ENCODE peak calls at places on chromosomes 2 and 18, in four cellular contexts. One of them, this sample, is unnamed.

GRCh38 chr2:24164416-24164973 is 10.4 kb upstream of the FAM228A start:
- DNase-seq in GM13976: peak
- DNase-seq in astrocyte of the cerebellum: no peak
- DNase-seq in A549: peak
- DNase-seq in this sample: peak

GRCh38 chr2:39216495-39217191 is 27.1 kb downstream of the CDKL4 start:
- DNase-seq in GM13976: peak
- DNase-seq in astrocyte of the cerebellum: no peak
- DNase-seq in A549: no peak
- DNase-seq in this sample: peak

GRCh38 chr2:1742680-1743395 is 1.5 kb downstream of the PXDN start:
- DNase-seq in GM13976: no peak
- DNase-seq in astrocyte of the cerebellum: peak
- DNase-seq in A549: peak
- DNase-seq in this sample: no peak

GRCh38 chr2:38690499-38691420 is 24.8 kb downstream of the GALM start:
- DNase-seq in GM13976: no peak
- DNase-seq in astrocyte of the cerebellum: peak
- DNase-seq in A549: peak
- DNase-seq in this sample: no peak

GRCh38 chr2:33167655-33168245 is 221.0 kb downstream of the LTBP1 start:
- DNase-seq in GM13976: no peak
- DNase-seq in astrocyte of the cerebellum: no peak
- DNase-seq in A549: no peak
- DNase-seq in this sample: no peak

GRCh38 chr2:201275991-201276390 is 15.7 kb downstream of the CASP8 start:
- DNase-seq in GM13976: no peak
- DNase-seq in astrocyte of the cerebellum: no peak
- DNase-seq in A549: no peak
- DNase-seq in this sample: no peak

GRCh38 chr2:177106212-177106611 is 106.4 kb upstream of the HNRNPA3 start:
- DNase-seq in GM13976: peak
- DNase-seq in astrocyte of the cerebellum: no peak
- DNase-seq in A549: peak
- DNase-seq in this sample: no peak

GRCh38 chr2:128444816-128445532 is 126.3 kb upstream of the HS6ST1 start:
- DNase-seq in GM13976: no peak
- DNase-seq in astrocyte of the cerebellum: no peak
- DNase-seq in A549: no peak
- DNase-seq in this sample: no peak

GRCh38 chr2:101616411-101616810 is 81.1 kb upstream of the MAP4K4 start:
- DNase-seq in GM13976: no peak
- DNase-seq in astrocyte of the cerebellum: no peak
- DNase-seq in A549: no peak
- DNase-seq in this sample: no peak

GRCh38 chr2:42888321-42888720 is 95.9 kb upstream of the HAAO start:
- DNase-seq in GM13976: no peak
- DNase-seq in astrocyte of the cerebellum: peak
- DNase-seq in A549: no peak
- DNase-seq in this sample: no peak

GRCh38 chr2:43207553-43208300 is 18.7 kb downstream of the ZFP36L2 start:
- DNase-seq in GM13976: no peak
- DNase-seq in astrocyte of the cerebellum: no peak
- DNase-seq in A549: no peak
- DNase-seq in this sample: no peak

GRCh38 chr2:72222829-72223564 is 75.3 kb upstream of the CYP26B1 start:
- DNase-seq in GM13976: no peak
- DNase-seq in astrocyte of the cerebellum: peak
- DNase-seq in A549: no peak
- DNase-seq in this sample: no peak

GRCh38 chr2:102708847-102709559 is 52.8 kb upstream of the TMEM182 start:
- DNase-seq in GM13976: no peak
- DNase-seq in astrocyte of the cerebellum: peak
- DNase-seq in A549: peak
- DNase-seq in this sample: no peak

GRCh38 chr2:44956841-44957240 is 15.3 kb downstream of the SIX3 start:
- DNase-seq in GM13976: no peak
- DNase-seq in astrocyte of the cerebellum: no peak
- DNase-seq in A549: no peak
- DNase-seq in this sample: no peak

GRCh38 chr18:58578835-58579560 is 49.9 kb downstream of the ALPK2 start:
- DNase-seq in GM13976: no peak
- DNase-seq in astrocyte of the cerebellum: no peak
- DNase-seq in A549: peak
- DNase-seq in this sample: no peak

GRCh38 chr2:70775148-70775547 is 7.1 kb upstream of the ADD2 start:
- DNase-seq in GM13976: no peak
- DNase-seq in astrocyte of the cerebellum: no peak
- DNase-seq in A549: no peak
- DNase-seq in this sample: no peak

GRCh38 chr2:181239400-181239799 is 217.8 kb upstream of the ITGA4 start:
- DNase-seq in GM13976: no peak
- DNase-seq in astrocyte of the cerebellum: no peak
- DNase-seq in A549: no peak
- DNase-seq in this sample: no peak

GRCh38 chr18:68991281-68991680 is 193.4 kb downstream of the CCDC102B start:
- DNase-seq in GM13976: peak
- DNase-seq in astrocyte of the cerebellum: peak
- DNase-seq in A549: no peak
- DNase-seq in this sample: no peak

GRCh38 chr2:46999857-47000678 is 84.5 kb upstream of the MCFD2 start:
- DNase-seq in GM13976: no peak
- DNase-seq in astrocyte of the cerebellum: no peak
- DNase-seq in A549: no peak
- DNase-seq in this sample: no peak

GRCh38 chr2:128092656-128093055 is 1.7 kb downstream of the UGGT1 start:
- DNase-seq in GM13976: no peak
- DNase-seq in astrocyte of the cerebellum: no peak
- DNase-seq in A549: no peak
- DNase-seq in this sample: no peak

GRCh38 chr2:228446732-228447131 is 265.2 kb upstream of the SPHKAP start:
- DNase-seq in GM13976: no peak
- DNase-seq in astrocyte of the cerebellum: no peak
- DNase-seq in A549: no peak
- DNase-seq in this sample: no peak

GRCh38 chr2:150259746-150260145 is 227.7 kb downstream of the RND3 start:
- DNase-seq in GM13976: no peak
- DNase-seq in astrocyte of the cerebellum: peak
- DNase-seq in A549: no peak
- DNase-seq in this sample: no peak

GRCh38 chr2:29073913-29074312 is 410 bp downstream of the PCARE start:
- DNase-seq in GM13976: no peak
- DNase-seq in astrocyte of the cerebellum: no peak
- DNase-seq in A549: no peak
- DNase-seq in this sample: no peak

GRCh38 chr2:108267117-108267516 is 21.6 kb upstream of the SULT1C2 start:
- DNase-seq in GM13976: no peak
- DNase-seq in astrocyte of the cerebellum: no peak
- DNase-seq in A549: no peak
- DNase-seq in this sample: no peak

GRCh38 chr18:10230072-10230471 is 224.4 kb upstream of the APCDD1 start:
- DNase-seq in GM13976: no peak
- DNase-seq in astrocyte of the cerebellum: no peak
- DNase-seq in A549: no peak
- DNase-seq in this sample: no peak

GRCh38 chr2:71759056-71759455 is 305.7 kb downstream of the DYSF start:
- DNase-seq in GM13976: no peak
- DNase-seq in astrocyte of the cerebellum: no peak
- DNase-seq in A549: no peak
- DNase-seq in this sample: no peak

GRCh38 chr2:133641497-133641896 is 73.2 kb upstream of the NCKAP5 start:
- DNase-seq in GM13976: no peak
- DNase-seq in astrocyte of the cerebellum: no peak
- DNase-seq in A549: no peak
- DNase-seq in this sample: no peak

GRCh38 chr2:53755022-53755630 is 12.5 kb upstream of the CHAC2 start:
- DNase-seq in GM13976: no peak
- DNase-seq in astrocyte of the cerebellum: no peak
- DNase-seq in A549: no peak
- DNase-seq in this sample: no peak

GRCh38 chr2:109586687-109587086 is 27.1 kb downstream of the SEPTIN10 start:
- DNase-seq in GM13976: no peak
- DNase-seq in astrocyte of the cerebellum: no peak
- DNase-seq in A549: no peak
- DNase-seq in this sample: no peak

DNA sequence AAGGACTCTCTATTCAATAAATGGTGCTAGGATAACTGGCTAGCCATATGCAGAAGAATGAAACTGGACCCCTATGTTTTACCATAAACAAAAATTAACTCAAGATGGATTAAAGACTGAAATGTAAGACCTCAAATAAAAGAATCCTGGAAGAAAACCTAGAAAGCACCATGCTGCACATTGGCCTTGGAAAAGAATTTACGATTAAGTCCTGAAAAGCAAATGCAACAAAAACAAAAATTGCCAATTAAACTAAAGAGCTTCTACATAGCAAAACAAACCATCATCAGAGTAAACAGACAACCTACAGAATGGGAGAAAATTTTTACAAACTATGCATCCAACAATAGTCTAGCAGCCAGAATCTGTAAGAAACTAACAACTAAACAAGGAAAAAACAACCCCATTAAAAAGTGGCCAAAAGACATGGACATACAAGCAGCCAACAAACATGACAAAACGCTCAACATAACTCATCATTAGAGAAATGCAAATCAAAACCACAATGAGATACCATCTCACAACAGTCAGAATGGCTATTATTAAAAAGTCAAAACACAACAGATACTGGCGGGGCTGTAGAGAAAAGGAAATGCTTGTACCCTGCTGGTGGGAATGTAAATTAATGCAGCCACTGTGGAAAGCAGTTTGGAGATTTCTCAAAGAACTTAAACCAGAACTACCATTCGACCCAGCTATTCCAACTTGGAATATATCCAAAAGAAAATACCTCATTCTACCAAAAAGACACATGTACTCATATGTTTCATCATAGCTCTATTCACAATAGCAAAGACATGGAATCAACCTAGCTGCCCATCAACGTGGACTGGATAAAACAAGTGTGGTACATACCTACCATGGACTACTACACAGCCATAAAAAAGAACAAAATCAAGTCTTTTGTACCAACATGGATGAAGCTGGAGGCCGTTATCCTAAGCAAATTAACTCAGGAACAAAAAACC is 30.6 kb downstream of the SEPTIN10 start:
- DNase-seq in GM13976: no peak
- DNase-seq in astrocyte of the cerebellum: peak
- DNase-seq in A549: no peak
- DNase-seq in this sample: no peak
- TF ChIP-seq CTCF in GM13976: no peak
- TF ChIP-seq CTCF in astrocyte of the cerebellum: peak
- TF ChIP-seq CTCF in A549: no peak
- TF ChIP-seq CTCF in this sample: no peak

GRCh38 chr18:50111398-50111797 is 83.5 kb downstream of the MYO5B start:
- DNase-seq in GM13976: no peak
- DNase-seq in astrocyte of the cerebellum: no peak
- DNase-seq in A549: no peak
- DNase-seq in this sample: no peak
- TF ChIP-seq CTCF in GM13976: no peak
- TF ChIP-seq CTCF in astrocyte of the cerebellum: no peak
- TF ChIP-seq CTCF in A549: no peak
- TF ChIP-seq CTCF in this sample: peak

DNA sequence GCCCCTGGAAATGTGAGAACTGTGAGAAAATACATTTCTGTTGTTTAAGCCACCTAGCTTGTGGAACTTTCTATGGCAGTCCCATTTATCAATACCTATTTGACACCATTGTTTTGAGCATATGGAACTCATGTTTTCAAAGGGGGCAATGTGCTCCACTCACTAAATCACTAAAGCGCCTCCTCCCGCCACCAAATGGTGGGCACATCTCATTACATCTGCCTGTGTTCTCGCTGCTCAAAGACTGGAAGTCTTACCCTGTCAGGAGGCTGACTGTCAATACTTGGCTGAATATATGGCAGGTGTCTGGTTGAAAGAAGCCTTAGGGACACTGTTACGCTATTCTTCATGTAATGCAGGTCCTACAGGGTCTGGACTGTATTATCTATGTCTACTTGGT is 767.7 kb downstream of the TSN start:
- DNase-seq in GM13976: no peak
- DNase-seq in astrocyte of the cerebellum: no peak
- DNase-seq in A549: no peak
- DNase-seq in this sample: no peak
- TF ChIP-seq CTCF in GM13976: no peak
- TF ChIP-seq CTCF in astrocyte of the cerebellum: no peak
- TF ChIP-seq CTCF in A549: no peak
- TF ChIP-seq CTCF in this sample: no peak

DNA sequence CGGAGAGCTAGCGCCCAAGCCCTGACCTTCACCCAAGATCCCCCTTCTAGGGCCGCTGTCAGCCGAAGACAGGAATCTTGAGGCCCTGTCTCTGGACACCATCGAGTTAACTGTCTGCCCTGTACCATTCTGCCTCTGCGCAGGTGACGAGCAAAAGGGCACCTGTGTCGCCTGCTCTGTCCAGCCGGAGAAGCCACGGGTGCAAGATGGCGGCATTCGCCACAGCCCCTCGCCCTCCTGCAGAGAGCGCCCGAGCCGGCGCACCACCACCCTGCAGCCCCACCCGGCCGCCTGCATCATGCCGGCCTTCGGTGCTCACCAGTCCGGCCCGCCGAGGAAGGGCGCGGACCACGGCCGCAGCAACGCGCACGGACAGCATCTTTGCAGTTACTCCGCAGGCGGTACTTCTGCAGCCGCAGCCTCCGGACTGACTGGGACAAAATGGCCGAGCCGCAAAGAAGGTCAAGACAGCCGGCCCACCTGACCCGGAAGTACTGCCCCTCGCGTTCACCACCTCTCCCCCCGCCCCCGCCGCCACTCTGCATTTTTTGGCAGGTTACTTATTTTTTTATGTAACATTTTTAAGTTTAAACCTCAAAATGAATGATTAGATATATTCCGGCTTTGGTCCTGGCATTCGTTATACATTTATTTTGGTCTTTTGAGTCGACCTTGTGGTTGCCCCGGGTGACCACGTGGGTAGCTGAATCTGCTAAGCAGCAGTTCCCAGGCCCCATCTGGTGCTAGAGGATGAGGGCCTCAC is at the start of gene ATP5F1A:
- DNase-seq in GM13976: peak
- DNase-seq in astrocyte of the cerebellum: peak
- DNase-seq in A549: peak
- DNase-seq in this sample: peak
- TF ChIP-seq CTCF in GM13976: no peak
- TF ChIP-seq CTCF in astrocyte of the cerebellum: no peak
- TF ChIP-seq CTCF in A549: no peak
- TF ChIP-seq CTCF in this sample: no peak

DNA sequence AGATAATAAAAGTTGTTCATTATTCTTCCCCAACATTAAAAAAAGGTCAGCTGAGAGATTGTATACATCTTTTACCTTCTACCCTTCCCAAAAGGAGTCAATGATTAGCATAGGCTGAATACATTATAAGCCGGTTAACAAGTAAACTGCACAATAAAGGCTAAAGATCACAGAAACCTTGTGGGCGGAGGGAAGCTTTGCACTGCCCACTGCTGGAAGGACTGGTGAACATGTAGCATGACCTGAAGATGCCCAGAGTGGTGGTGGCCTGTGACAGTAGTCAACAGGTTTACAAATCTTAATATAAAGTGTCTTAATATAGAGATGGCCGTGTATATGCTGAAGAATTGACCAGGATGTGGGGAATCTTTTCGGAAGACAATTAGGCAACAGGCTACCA is 35.6 kb downstream of the ARL5A start:
- DNase-seq in GM13976: no peak
- DNase-seq in astrocyte of the cerebellum: no peak
- DNase-seq in A549: no peak
- DNase-seq in this sample: no peak
- TF ChIP-seq CTCF in GM13976: no peak
- TF ChIP-seq CTCF in astrocyte of the cerebellum: no peak
- TF ChIP-seq CTCF in A549: no peak
- TF ChIP-seq CTCF in this sample: no peak

This sample was measured in GM20000.